ENCODE peak calls at places on chromosome 15, in seven cellular contexts. N is bronchial epithelial cell, C is right lobe of liver, W is endothelial cell, K is GM23338, P is transverse colon, F is astrocyte of the cerebellum. X is an unnamed sample.

GRCh38 chr15:77030042-77030927 is 35.4 kb downstream of the PSTPIP1 start:
- DNase-seq in F (no peak), K (peak), W (peak), N (no peak), P (peak), C (no peak), X (peak)

GRCh38 chr15:32861741-32862140 is 143.9 kb downstream of the GREM1 start:
- DNase-seq in P (peak), F (peak), K (peak), N (no peak), C (no peak), W (no peak), X (no peak)

GRCh38 chr15:74531144-74531811 is 9.7 kb upstream of the ARID3B start:
- DNase-seq in P (no peak), C (no peak), N (peak), F (peak), K (peak), W (no peak), X (no peak)

GRCh38 chr15:74598126-74598842 is 17.4 kb upstream of the CLK3 start:
- DNase-seq in P (peak), C (peak), F (no peak), N (peak), W (peak), K (peak), X (peak)

GRCh38 chr15:42077680-42078079 is 16.7 kb downstream of the PLA2G4D start:
- DNase-seq in P (no peak), W (no peak), N (no peak), K (no peak), F (no peak), C (no peak), X (no peak)

GRCh38 chr15:42548258-42549051 is at the start of the genes HAUS2 and LRRC57:
- DNase-seq in C (peak), W (peak), F (peak), N (peak), P (peak), K (peak), X (peak)

GRCh38 chr15:68843425-68844311 is 23.0 kb upstream of the ANP32A start:
- DNase-seq in W (peak), N (no peak), C (no peak), F (no peak), P (peak), K (peak), X (no peak)

GRCh38 chr15:64825081-64825430 is 391 bp downstream of the PIF1 start:
- DNase-seq in K (no peak), C (no peak), F (no peak), N (no peak), W (no peak), P (no peak), X (no peak)

GRCh38 chr15:74631935-74632560 is 16.4 kb downstream of the CLK3 start:
- DNase-seq in W (peak), K (peak), C (peak), F (no peak), N (peak), P (peak), X (no peak)

GRCh38 chr15:74725241-74725774 is at the start of gene CYP1A1:
- DNase-seq in C (peak), K (peak), P (peak), F (no peak), N (peak), W (peak), X (no peak)

GRCh38 chr15:33068007-33068441 is 126.5 kb downstream of the FMN1 start:
- DNase-seq in P (peak), N (peak), F (no peak), W (no peak), K (peak), C (peak), X (peak)

GRCh38 chr15:60299452-60300047 is 98.2 kb downstream of the ANXA2 start:
- DNase-seq in C (no peak), K (peak), W (no peak), F (peak), P (peak), N (peak), X (no peak)

GRCh38 chr15:100261302-100262240 is 80.2 kb downstream of the ADAMTS17 start:
- DNase-seq in W (no peak), K (no peak), N (no peak), F (no peak), P (no peak), C (peak), X (no peak)

GRCh38 chr15:44084171-44084570 is 110.9 kb downstream of the FRMD5 start:
- DNase-seq in P (no peak), N (no peak), W (no peak), C (no peak), F (no peak), K (no peak), X (no peak)

GRCh38 chr15:42118650-42119531 is 24.5 kb upstream of the PLA2G4D start:
- DNase-seq in P (peak), K (peak), C (no peak), N (peak), F (no peak), W (no peak), X (no peak)

GRCh38 chr15:89034305-89034704 is 54.0 kb upstream of the ABHD2 start:
- DNase-seq in P (no peak), N (no peak), F (no peak), W (no peak), K (no peak), C (no peak), X (no peak)
- TF ChIP-seq CTCF in P (no peak), N (peak), F (peak), W (no peak), K (peak), C (peak), X (no peak)

DNA sequence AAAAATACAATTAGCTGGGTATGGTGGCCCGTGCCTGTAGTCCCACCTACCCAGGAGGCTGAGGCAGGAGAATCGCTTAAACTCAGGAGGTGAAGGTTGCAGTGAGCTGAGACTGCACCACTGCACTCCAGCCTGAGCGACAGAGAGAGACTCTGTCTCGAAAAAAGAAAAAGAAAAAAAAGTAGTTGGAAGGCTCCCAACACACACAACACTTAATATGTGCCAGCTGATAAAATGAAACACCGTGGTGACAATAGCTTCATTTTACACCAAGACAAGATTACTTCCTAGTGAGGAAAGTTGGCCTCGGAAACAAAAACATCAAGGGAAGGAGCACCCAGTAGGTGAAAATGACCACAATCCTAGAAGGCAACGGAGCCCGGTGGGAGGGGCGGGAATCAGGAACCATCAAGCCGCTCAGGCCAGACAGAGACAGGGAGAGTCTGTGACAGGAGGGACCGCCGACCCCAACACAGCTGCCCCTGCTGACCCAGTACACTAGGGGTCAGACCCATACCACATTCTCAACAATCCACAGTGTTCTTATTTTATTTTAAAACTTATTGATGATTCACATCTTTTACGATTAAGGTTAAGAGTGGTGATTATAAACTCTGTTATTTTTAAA is 54.5 kb upstream of the OCA2 start:
- DNase-seq in K (no peak), C (no peak), P (no peak), F (no peak), W (no peak), N (no peak), X (no peak)
- TF ChIP-seq CTCF in K (no peak), C (no peak), P (no peak), F (no peak), W (no peak), N (no peak), X (no peak)

DNA sequence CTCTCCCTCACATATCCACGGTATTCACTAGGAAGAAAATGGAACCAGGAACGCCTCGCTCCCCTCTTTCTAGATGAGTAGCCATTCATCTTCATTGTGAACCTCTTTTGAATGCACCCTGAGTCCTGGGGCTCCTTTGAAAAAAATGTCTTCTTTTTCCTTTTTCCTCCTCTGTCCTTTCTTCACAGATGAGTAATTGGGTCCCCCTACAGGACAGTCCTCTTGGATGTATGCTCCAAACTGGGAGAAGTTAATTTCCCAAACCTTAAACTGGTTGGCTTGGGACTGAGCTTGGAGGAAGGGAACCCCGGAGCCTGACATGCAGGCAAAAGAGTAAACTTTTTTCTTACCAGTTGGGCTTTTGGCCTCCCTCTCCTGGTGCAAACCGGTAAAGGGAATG is 108.8 kb downstream of the DPH6 start:
- DNase-seq in F (no peak), P (no peak), N (no peak), K (peak), W (no peak), C (no peak), X (no peak)
- TF ChIP-seq CTCF in F (no peak), P (no peak), N (no peak), K (peak), W (no peak), C (peak), X (no peak)

GRCh38 chr15:88341653-88342052 is 85.1 kb upstream of the NTRK3 start:
- DNase-seq in W (no peak), K (no peak), F (no peak), C (no peak), P (no peak), N (no peak), X (no peak)

GRCh38 chr15:88334436-88334835 is 77.9 kb upstream of the NTRK3 start:
- DNase-seq in F (peak), W (no peak), N (no peak), P (no peak), C (no peak), K (no peak), X (no peak)

GRCh38 chr15:88335074-88335473 is 78.5 kb upstream of the NTRK3 start:
- DNase-seq in K (peak), C (no peak), P (no peak), N (no peak), W (no peak), F (no peak), X (no peak)

GRCh38 chr15:88342666-88343065 is 86.1 kb upstream of the NTRK3 start:
- DNase-seq in N (no peak), W (no peak), C (no peak), K (no peak), F (no peak), P (no peak), X (no peak)

DNA sequence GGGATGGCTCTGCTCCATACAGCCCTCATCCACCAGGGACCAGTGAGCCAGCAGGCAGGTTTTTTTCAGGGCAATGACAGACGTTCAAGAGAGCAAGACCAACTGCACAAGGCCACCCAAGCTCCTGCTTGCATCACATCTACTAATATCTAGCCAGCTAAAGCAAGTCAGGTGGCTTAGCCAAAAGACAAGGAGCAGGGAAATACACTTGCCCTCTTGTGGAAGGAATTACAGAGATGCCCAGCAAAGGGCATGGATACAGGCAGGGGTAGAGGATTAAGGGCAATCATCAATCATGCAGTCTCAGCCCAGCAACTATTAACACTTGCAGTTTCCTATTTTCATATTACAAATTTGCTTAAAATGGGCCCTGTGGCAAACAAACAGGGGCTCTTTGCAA is 81.5 kb upstream of the NTRK3 start:
- DNase-seq in F (no peak), N (no peak), P (no peak), W (no peak), C (no peak), K (peak), X (no peak)
- TF ChIP-seq CTCF in F (no peak), N (no peak), P (no peak), W (no peak), C (no peak), K (peak), X (no peak)

GRCh38 chr15:58770519-58770856 is 614 bp upstream of the MINDY2 start:
- DNase-seq in K (no peak), P (peak), F (peak), W (no peak), N (no peak), C (no peak), X (no peak)

GRCh38 chr15:58771621-58772235 is 626 bp downstream of the MINDY2 start:
- DNase-seq in P (peak), F (no peak), C (no peak), N (peak), K (peak), W (no peak), X (peak)

GRCh38 chr15:58773024-58773423 is 1.9 kb downstream of the MINDY2 start:
- DNase-seq in W (no peak), P (no peak), F (no peak), K (no peak), N (no peak), C (no peak), X (no peak)

GRCh38 chr15:58775402-58775801 is 4.3 kb downstream of the MINDY2 start:
- DNase-seq in P (no peak), N (no peak), C (no peak), K (no peak), F (no peak), W (no peak), X (no peak)

DNA sequence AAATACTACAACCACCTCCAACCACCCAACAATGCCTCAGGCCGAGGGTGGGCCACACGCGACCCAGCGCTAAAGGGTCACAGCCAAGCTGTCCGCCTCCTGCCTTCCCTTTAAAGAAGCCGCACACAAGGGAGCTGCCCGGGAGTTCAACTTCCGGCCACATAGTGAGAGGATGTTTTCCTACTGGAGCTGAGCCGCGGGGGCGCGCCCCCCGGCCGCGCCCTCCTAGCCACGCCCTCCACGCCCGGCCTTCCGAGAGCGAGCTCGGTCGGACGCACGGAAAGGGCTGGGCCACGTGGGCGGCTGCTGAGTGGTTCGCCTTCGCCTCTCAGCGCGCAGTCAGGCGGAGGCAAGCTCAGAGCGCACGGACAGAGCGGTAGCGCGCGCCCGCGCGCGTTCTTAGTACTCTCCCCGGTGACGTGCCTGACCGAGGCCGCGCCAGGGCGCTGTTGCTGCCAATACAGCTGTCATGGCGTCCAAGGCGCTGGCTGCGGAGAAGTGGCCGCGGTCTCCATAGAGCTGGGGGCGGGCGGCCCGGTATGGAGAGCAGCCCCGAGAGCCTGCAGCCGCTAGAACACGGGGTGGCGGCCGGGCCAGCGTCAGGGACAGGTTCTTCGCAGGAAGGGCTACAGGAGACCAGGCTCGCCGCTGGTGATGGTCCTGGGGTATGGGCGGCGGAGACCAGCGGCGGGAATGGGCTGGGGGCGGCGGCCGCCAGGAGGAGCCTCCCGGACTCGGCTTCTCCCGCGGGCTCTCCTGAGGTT is at the start of gene MINDY2:
- DNase-seq in N (peak), P (peak), K (peak), C (peak), F (peak), W (peak), X (peak)
- TF ChIP-seq CTCF in N (peak), P (no peak), K (peak), C (peak), F (peak), W (no peak), X (peak)